ENCODE peak calls at places on chromosomes 7 and 10, in seven cellular contexts. Q is mammary epithelial cell, W is hepatocyte, H is PC-9, T is fibroblast of lung, Z is PC-3, L is keratinocyte. A is an unnamed sample.
A peak's percentile ranks its signal among the peaks of the same experiment; 100 is the strongest.

GRCh38 chr10:123000155-123000554 is 8.4 kb downstream of the IKZF5 start:
- DNase-seq in Q (no peak), W (no peak), H (no peak), T (no peak), Z (no peak), L (no peak), A (no peak)

GRCh38 chr7:106178593-106179134 is 66.6 kb upstream of the SYPL1 start:
- DNase-seq in Q (peak; percentile 55), W (peak; percentile 18), H (peak; percentile 43), T (peak; percentile 47), Z (peak; percentile 86), L (no peak), A (peak; percentile 62)

GRCh38 chr10:132434405-132435005 is 37.5 kb downstream of the PWWP2B start:
- DNase-seq in Q (no peak), W (no peak), H (no peak), T (no peak), Z (peak; percentile 41), L (no peak), A (no peak)

GRCh38 chr7:35254496-35255416 is 856 bp upstream of the TBX20 start:
- DNase-seq in Q (no peak), W (peak; percentile 28), H (no peak), T (no peak), Z (no peak), L (no peak), A (no peak)

GRCh38 chr10:28248092-28248491 is 54.8 kb downstream of the MPP7 start:
- DNase-seq in Q (peak; percentile 88), W (no peak), H (no peak), T (peak; percentile 71), Z (no peak), L (no peak), A (peak; percentile 33)

GRCh38 chr10:86545097-86545496 is 23.5 kb upstream of the WAPL start:
- DNase-seq in Q (no peak), W (no peak), H (no peak), T (no peak), Z (peak; percentile 23), L (no peak), A (no peak)

GRCh38 chr7:132815696-132816334 is 239.5 kb upstream of the PLXNA4 start:
- DNase-seq in Q (no peak), W (no peak), H (no peak), T (peak; percentile 42), Z (peak; percentile 15), L (no peak), A (no peak)

GRCh38 chr7:22628112-22628511 is 98.9 kb upstream of the IL6 start:
- DNase-seq in Q (no peak), W (no peak), H (peak; percentile 44), T (no peak), Z (peak; percentile 76), L (no peak), A (no peak)

GRCh38 chr10:87692956-87693484 is 33.3 kb downstream of the PAPSS2 start:
- DNase-seq in Q (no peak), W (no peak), H (no peak), T (no peak), Z (no peak), L (no peak), A (no peak)
- TF ChIP-seq EZH2 in Q (no peak), W (no peak), H (no peak), T (no peak), Z (no peak), L (no peak), A (no peak)

GRCh38 chr7:117686311-117686935 is 186.8 kb downstream of the CTTNBP2 start:
- DNase-seq in Q (no peak), W (no peak), H (no peak), T (no peak), Z (no peak), L (no peak), A (no peak)
- H2AFZ ChIP-seq in Q (no peak overlapping the region), W (no peak overlapping the region), H (no peak overlapping the region), T (no peak overlapping the region), Z (no peak overlapping the region), L (no peak overlapping the region), A (no peak overlapping the region)

GRCh38 chr10:88004451-88004850 is 141.0 kb downstream of the PTEN start:
- DNase-seq in Q (no peak), W (no peak), H (no peak), T (peak; percentile 75), Z (no peak), L (no peak), A (peak; percentile 42)
- H3K9me3 ChIP-seq in Q (no peaks in the 10 kb centered on the region), W (no peaks in the 10 kb centered on the region), H (no peaks in the 10 kb centered on the region), T (no peaks in the 10 kb centered on the region), Z (no peaks in the 10 kb centered on the region), L (no peaks in the 10 kb centered on the region), A (no peaks in the 10 kb centered on the region)

GRCh38 chr10:70284542-70285150 is 842 bp upstream of the NPFFR1 start:
- DNase-seq in Q (no peak), W (no peak), H (no peak), T (no peak), Z (no peak), L (no peak), A (no peak)

GRCh38 chr10:70286616-70287015 is 2.8 kb upstream of the NPFFR1 start:
- DNase-seq in Q (peak; percentile 62), W (no peak), H (no peak), T (peak; percentile 60), Z (no peak), L (no peak), A (no peak)

GRCh38 chr10:70285432-70285831 is 1.6 kb upstream of the NPFFR1 start:
- DNase-seq in Q (no peak), W (no peak), H (no peak), T (no peak), Z (no peak), L (no peak), A (no peak)

GRCh38 chr10:70283071-70283444 is 746 bp downstream of the NPFFR1 start:
- DNase-seq in Q (no peak), W (no peak), H (no peak), T (no peak), Z (no peak), L (no peak), A (no peak)

GRCh38 chr10:70283445-70284399 is at the start of gene NPFFR1:
- DNase-seq in Q (no peak), W (peak; percentile 28), H (no peak), T (no peak), Z (no peak), L (no peak), A (no peak)
- TF ChIP-seq EZH2 in Q (no peak), W (peak; percentile 76), H (no peak), T (peak; percentile 67), Z (no peak), L (peak; percentile 95), A (peak; percentile 3)

GRCh38 chr10:22570733-22571430 is 143.5 kb downstream of the PIP4K2A start:
- DNase-seq in Q (no peak), W (no peak), H (no peak), T (no peak), Z (no peak), L (no peak), A (no peak)

GRCh38 chr10:22579826-22580225 is 134.6 kb downstream of the PIP4K2A start:
- DNase-seq in Q (no peak), W (no peak), H (no peak), T (no peak), Z (no peak), L (no peak), A (no peak)

GRCh38 chr10:22570234-22570633 is 144.1 kb downstream of the PIP4K2A start:
- DNase-seq in Q (no peak), W (no peak), H (no peak), T (no peak), Z (no peak), L (no peak), A (no peak)

GRCh38 chr10:22568928-22569327 is 145.4 kb downstream of the PIP4K2A start:
- DNase-seq in Q (no peak), W (no peak), H (no peak), T (no peak), Z (no peak), L (no peak), A (no peak)

DNA sequence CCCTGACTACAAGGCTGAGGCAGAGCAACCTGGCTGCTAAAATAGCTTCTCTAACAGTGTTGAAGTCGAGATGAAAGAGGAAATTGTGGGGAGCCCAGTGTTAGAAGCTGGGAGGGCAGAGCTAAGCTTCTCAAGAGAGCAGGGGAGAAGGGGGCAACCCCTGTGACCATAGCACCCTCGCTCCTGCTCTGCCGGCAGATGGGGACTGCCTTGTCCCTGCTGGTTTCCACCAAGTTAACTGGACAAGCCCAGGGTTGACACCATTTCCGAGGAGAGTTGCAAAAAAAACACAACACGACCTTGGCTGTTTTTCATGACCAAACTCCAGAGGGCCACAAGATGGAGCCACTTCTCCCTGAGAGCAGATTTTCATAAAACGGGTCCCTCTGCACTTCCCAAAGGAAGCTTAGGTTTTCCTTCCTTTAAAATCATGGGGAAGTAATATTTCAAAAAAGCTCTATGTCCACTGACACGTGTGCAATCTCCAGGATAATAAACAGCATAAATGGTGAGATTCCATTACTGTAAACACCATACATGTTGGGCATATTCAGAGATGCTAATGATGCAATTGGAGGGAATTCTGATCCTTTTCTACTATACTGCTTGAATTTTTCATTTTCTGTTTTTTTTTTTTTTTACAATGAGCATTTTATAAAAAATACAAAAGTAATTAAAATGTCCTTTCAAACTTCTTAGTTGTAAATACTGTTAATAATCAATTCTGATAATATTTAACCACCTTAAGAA is 140.4 kb downstream of the PIP4K2A start:
- DNase-seq in Q (peak; percentile 16), W (no peak), H (no peak), T (no peak), Z (peak; percentile 44), L (no peak), A (peak; percentile 59)
- H2AFZ ChIP-seq in Q (no peak overlapping the region), W (no peak overlapping the region), H (no peak overlapping the region), T (no peak overlapping the region), Z (no peak overlapping the region), L (no peak overlapping the region), A (no peak overlapping the region)

A was measured in GM23248.